ENCODE peak calls at places on chromosomes 4 and X, in ten cellular contexts. W, U, J, B, H, L, M, P, Q and N are unnamed samples.

GRCh38 chrX:136679581-136679980 is 31.6 kb downstream of the CD40LG start:
- DNase-seq in P (no peak), H (no peak), W (no peak), L (no peak), Q (peak), M (no peak), J (no peak), U (no peak), B (no peak), N (no peak)

GRCh38 chr4:1082215-1083182 is 30.9 kb downstream of the RNF212 start:
- DNase-seq in B (peak), H (peak), M (no peak), W (no peak), J (peak), U (peak), P (no peak), Q (peak), L (no peak), N (peak)

GRCh38 chr4:145937021-145937861 is 1.4 kb downstream of the ZNF827 start:
- DNase-seq in W (peak), L (peak), H (peak), U (peak), M (peak), J (peak), Q (peak), P (peak), B (peak), N (peak)

GRCh38 chr4:147336252-147336651 is 144.6 kb upstream of the EDNRA start:
- DNase-seq in Q (no peak), J (no peak), L (no peak), U (no peak), W (no peak), H (no peak), B (no peak), M (no peak), P (no peak), N (no peak)

GRCh38 chrX:30657542-30658238 is 4.5 kb downstream of the GK start:
- DNase-seq in P (no peak), U (no peak), H (peak), B (no peak), Q (no peak), W (no peak), M (no peak), J (no peak), L (no peak), N (no peak)

GRCh38 chrX:71118032-71118984 is at the start of gene MED12:
- DNase-seq in L (peak), M (peak), J (peak), B (peak), P (peak), Q (peak), U (peak), W (peak), H (peak), N (peak)

GRCh38 chrX:15299945-15300851 is 15.2 kb downstream of the ASB11 start:
- DNase-seq in Q (peak), P (no peak), W (peak), U (no peak), H (peak), B (no peak), M (no peak), L (peak), J (peak), N (no peak)

GRCh38 chr4:14383652-14384051 is 618.6 kb upstream of the CPEB2 start:
- DNase-seq in H (no peak), J (no peak), U (no peak), Q (no peak), L (no peak), M (no peak), W (no peak), P (no peak), B (no peak), N (no peak)

GRCh38 chr4:74886490-74886889 is 46.4 kb upstream of the PARM1 start:
- DNase-seq in W (no peak), P (no peak), L (no peak), H (peak), M (no peak), B (peak), J (peak), Q (no peak), U (no peak), N (peak)

GRCh38 chr4:87659247-87659931 is 9.3 kb downstream of the DMP1 start:
- DNase-seq in W (no peak), U (no peak), M (no peak), P (no peak), J (peak), H (peak), Q (no peak), L (no peak), B (no peak), N (no peak)

GRCh38 chr4:17480530-17480929 is 31.4 kb downstream of the QDPR start:
- DNase-seq in H (no peak), J (no peak), Q (no peak), B (no peak), U (no peak), M (no peak), L (no peak), W (no peak), P (no peak), N (no peak)

GRCh38 chr4:47031011-47031678 is at the start of gene GABRB1:
- DNase-seq in L (peak), U (peak), P (no peak), M (peak), Q (peak), J (no peak), B (peak), W (peak), H (peak), N (no peak)